ENCODE peak calls at places on chromosomes 3 and 15, in four cellular contexts. H is COR-L47; P is naive thymus-derived CD8-positive, alpha-beta T cell; D is effector memory CD8-positive, alpha-beta T cell. I is an unnamed sample.

GRCh38 chr3:69201658-69202057 is 79.3 kb upstream of the LMOD3 start:
- DNase-seq in H (peak; percentile 41), P (no peak), D (no peak), I (no peak)

GRCh38 chr3:72748659-72749058 is 99.6 kb downstream of the SHQ1 start:
- DNase-seq in H (no peak), P (no peak), D (no peak), I (no peak)

GRCh38 chr15:40511093-40511471 is 40.3 kb downstream of the CHST14 start:
- DNase-seq in H (no peak), P (peak; percentile 68), D (peak; percentile 20), I (no peak)

GRCh38 chr3:53286727-53287412 is 31.0 kb upstream of the TKT start:
- DNase-seq in H (no peak), P (no peak), D (no peak), I (no peak)

GRCh38 chr15:56042523-56042922 is 49.1 kb upstream of the NEDD4 start:
- DNase-seq in H (no peak), P (no peak), D (no peak), I (no peak)

GRCh38 chr3:130770637-130771036 is 24.0 kb upstream of the PIK3R4 start:
- DNase-seq in H (no peak), P (no peak), D (no peak), I (no peak)

GRCh38 chr15:78695849-78696248 is 54.8 kb upstream of the CHRNB4 start:
- DNase-seq in H (no peak), P (no peak), D (no peak), I (no peak)

GRCh38 chr3:11062704-11063103 is 70.2 kb downstream of the SLC6A1 start:
- DNase-seq in H (no peak), P (no peak), D (no peak), I (no peak)

GRCh38 chr3:140265269-140265668 is 330.3 kb downstream of the CLSTN2 start:
- DNase-seq in H (no peak), P (no peak), D (no peak), I (no peak)

GRCh38 chr3:145448436-145448835 is 712.5 kb downstream of the PLOD2 start:
- DNase-seq in H (no peak), P (no peak), D (no peak), I (no peak)

GRCh38 chr3:45583021-45583851 is 11.3 kb upstream of the LIMD1 start:
- DNase-seq in H (no peak), P (no peak), D (no peak), I (no peak)

GRCh38 chr3:141608438-141608837 is 121.6 kb downstream of the RASA2 start:
- DNase-seq in H (no peak), P (no peak), D (no peak), I (no peak)

GRCh38 chr15:66619152-66619903 is 53.5 kb upstream of the LCTL start:
- DNase-seq in H (peak; percentile 52), P (peak; percentile 10), D (peak; percentile 7), I (peak; percentile 25)

GRCh38 chr3:47573190-47574172 is 5.2 kb downstream of the CSPG5 start:
- DNase-seq in H (no peak), P (no peak), D (no peak), I (no peak)

I was measured in NCI-H1105.